ENCODE peak calls at places on chromosomes 16 and 17, in five cellular contexts. Q is lower lobe of right lung; O is NCI-H774; X is neural progenitor cell; L is naive thymus-derived CD4-positive, alpha-beta T cell. R is an unnamed sample.

GRCh38 chr16:66382966-66383299 is 16.4 kb downstream of the CDH5 start:
- DNase-seq in X (no peak), L (no peak), Q (no peak), O (no peak), R (no peak)

GRCh38 chr17:70107441-70107840 is 32.4 kb downstream of the KCNJ16 start:
- DNase-seq in L (no peak), X (no peak), O (no peak), Q (no peak), R (no peak)

GRCh38 chr17:77161953-77162352 is 21.2 kb downstream of the SEC14L1 start:
- DNase-seq in Q (no peak), X (no peak), O (no peak), L (no peak), R (no peak)

GRCh38 chr17:8015957-8016631 is 13.7 kb downstream of the GUCY2D start:
- DNase-seq in Q (peak; percentile 76), O (no peak), X (peak; percentile 52), L (no peak), R (no peak)

GRCh38 chr16:2498531-2499253 is 15.1 kb upstream of the ATP6V0C start:
- DNase-seq in O (no peak), L (no peak), Q (peak; percentile 85), X (no peak), R (no peak)

GRCh38 chr16:48123104-48123788 is 32.5 kb downstream of the ABCC12 start:
- DNase-seq in Q (no peak), X (no peak), L (no peak), O (no peak), R (no peak)

GRCh38 chr17:59652119-59652518 is 32.4 kb downstream of the CLTC start:
- DNase-seq in X (no peak), Q (no peak), O (no peak), L (no peak), R (no peak)

GRCh38 chr16:19874816-19875546 is 9.7 kb downstream of the GPRC5B start:
- DNase-seq in O (peak; percentile 36), L (no peak), Q (peak; percentile 53), X (no peak), R (no peak)

GRCh38 chr17:28807925-28808641 is 34.5 kb downstream of the FAM222B start:
- DNase-seq in O (peak; percentile 85), X (no peak), Q (no peak), L (no peak), R (no peak)

GRCh38 chr16:30896203-30896889 is at the start of gene CTF1:
- DNase-seq in Q (peak; percentile 81), O (peak; percentile 50), L (no peak), X (peak; percentile 92), R (no peak)

GRCh38 chr17:74773871-74774286 is 2.3 kb downstream of the NAT9 start:
- DNase-seq in X (no peak), O (no peak), L (no peak), Q (no peak), R (no peak)

GRCh38 chr16:27515874-27516353 is 33.8 kb downstream of the GTF3C1 start:
- DNase-seq in Q (no peak), X (peak; percentile 51), O (no peak), L (no peak), R (no peak)

GRCh38 chr17:14748036-14748715 is 447.3 kb downstream of the HS3ST3B1 start:
- DNase-seq in L (no peak), X (no peak), O (no peak), Q (peak; percentile 67), R (no peak)

GRCh38 chr17:76384222-76384986 is at the start of gene SPHK1:
- DNase-seq in Q (peak; percentile 79), X (peak; percentile 90), O (peak; percentile 44), L (peak; percentile 56), R (peak; percentile 56)